ENCODE peak calls at places on chromosome 1, in five cellular contexts. M is A549, Q is HepG2, Y is GM12878, V is H1. Z is an unnamed sample.

GRCh38 chr1:97632075-97632474 is 288.8 kb downstream of the DPYD start:
- DNase-seq in M (peak), Q (no peak), Y (no peak), V (no peak), Z (no peak)

GRCh38 chr1:24586970-24587820 is 31.3 kb downstream of the NCMAP start:
- DNase-seq in M (peak), Q (peak), Y (no peak), V (no peak), Z (peak)

GRCh38 chr1:192959657-192960186 is 99.4 kb downstream of the UCHL5 start:
- DNase-seq in M (no peak), Q (no peak), Y (no peak), V (no peak), Z (no peak)

GRCh38 chr1:204147392-204148097 is 4.3 kb downstream of the ETNK2 start:
- DNase-seq in M (no peak), Q (no peak), Y (no peak), V (no peak), Z (no peak)

GRCh38 chr1:3864884-3865283 is 7.6 kb downstream of the DFFB start:
- DNase-seq in M (no peak), Q (no peak), Y (peak), V (no peak), Z (no peak)

GRCh38 chr1:171769754-171770153 is 11.7 kb upstream of the METTL13 start:
- DNase-seq in M (no peak), Q (no peak), Y (no peak), V (no peak), Z (no peak)

GRCh38 chr1:232853994-232854532 is 48.8 kb downstream of the MAP10 start:
- DNase-seq in M (no peak), Q (no peak), Y (no peak), V (no peak), Z (no peak)

GRCh38 chr1:37159102-37159501 is 124.8 kb upstream of the GRIK3 start:
- DNase-seq in M (no peak), Q (no peak), Y (no peak), V (peak), Z (peak)

GRCh38 chr1:110055493-110056283 is 14.8 kb downstream of the ALX3 start:
- DNase-seq in M (no peak), Q (no peak), Y (no peak), V (no peak), Z (no peak)

GRCh38 chr1:8448906-8449661 is 131.2 kb downstream of the SLC45A1 start:
- DNase-seq in M (no peak), Q (no peak), Y (no peak), V (no peak), Z (no peak)

GRCh38 chr1:226051356-226051755 is 11.2 kb upstream of the H3-3A start:
- DNase-seq in M (no peak), Q (no peak), Y (no peak), V (no peak), Z (no peak)

GRCh38 chr1:154351363-154352068 is 26.2 kb downstream of the ATP8B2 start:
- DNase-seq in M (peak), Q (peak), Y (no peak), V (no peak), Z (no peak)

GRCh38 chr1:156910309-156910782 is 10.1 kb upstream of the LRRC71 start:
- DNase-seq in M (peak), Q (peak), Y (no peak), V (peak), Z (peak)

GRCh38 chr1:183993132-183993531 is 44.4 kb downstream of the COLGALT2 start:
- DNase-seq in M (no peak), Q (peak), Y (no peak), V (no peak), Z (no peak)

GRCh38 chr1:34113887-34114286 is 51.1 kb downstream of the CSMD2 start:
- DNase-seq in M (peak), Q (peak), Y (no peak), V (peak), Z (no peak)
- TF ChIP-seq RFX5 in M (no peak), Q (no peak), Y (no peak), V (no peak), Z (no peak)

DNA sequence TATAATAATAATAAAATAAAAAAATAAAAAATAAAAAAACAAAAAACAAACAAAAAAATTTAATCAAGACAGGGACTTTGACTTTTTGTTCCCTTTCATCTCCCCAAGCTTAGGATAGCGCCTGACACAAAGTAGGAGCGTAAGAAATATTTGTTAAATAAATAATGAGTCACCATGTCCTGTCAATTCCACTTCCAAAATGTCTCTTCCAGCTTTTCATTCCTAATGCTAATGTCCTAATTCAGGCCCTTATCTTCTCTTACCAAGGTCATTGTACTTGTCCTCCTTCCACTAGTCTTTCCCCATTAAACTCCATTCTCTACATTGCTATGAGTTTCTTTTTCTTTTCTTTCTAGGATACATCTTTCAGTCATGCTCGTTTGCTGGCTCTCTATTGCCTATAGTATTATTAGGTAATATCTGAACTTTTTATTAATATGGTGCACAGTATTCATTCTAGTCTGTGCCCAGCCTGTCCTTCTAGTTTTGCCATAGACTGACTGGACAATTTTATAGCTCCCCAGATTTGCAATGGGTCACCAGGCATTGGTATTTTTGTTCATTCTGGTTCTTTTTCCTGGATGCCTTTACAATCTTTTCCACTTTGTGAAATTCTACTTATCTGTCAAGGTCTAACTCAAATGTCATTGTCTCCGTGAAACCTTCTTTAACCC is 11.4 kb downstream of the NEXN start:
- DNase-seq in M (no peak), Q (peak), Y (no peak), V (no peak), Z (no peak)
- TF ChIP-seq HDAC2 in M (no peak), Q (no peak), Y (no peak), V (no peak), Z (no peak)

GRCh38 chr1:40462956-40463590 is 12.8 kb downstream of the ZFP69B start:
- DNase-seq in M (peak), Q (no peak), Y (no peak), V (no peak), Z (no peak)
- TF ChIP-seq RFX5 in M (no peak), Q (no peak), Y (no peak), V (no peak), Z (no peak)

GRCh38 chr1:998051-998821 is 1.7 kb downstream of the HES4 start:
- DNase-seq in M (no peak), Q (no peak), Y (no peak), V (peak), Z (no peak)
- TF ChIP-seq HDAC2 in M (no peak), Q (no peak), Y (no peak), V (no peak), Z (no peak)

GRCh38 chr1:81430236-81430635 is 370.5 kb upstream of the ADGRL2 start:
- DNase-seq in M (no peak), Q (no peak), Y (no peak), V (no peak), Z (no peak)

GRCh38 chr1:81433676-81434075 is 367.1 kb upstream of the ADGRL2 start:
- DNase-seq in M (no peak), Q (no peak), Y (no peak), V (no peak), Z (no peak)

GRCh38 chr1:81430955-81431646 is 369.6 kb upstream of the ADGRL2 start:
- DNase-seq in M (no peak), Q (no peak), Y (peak), V (no peak), Z (no peak)

GRCh38 chr1:81432654-81433109 is 368.1 kb upstream of the ADGRL2 start:
- DNase-seq in M (no peak), Q (no peak), Y (no peak), V (no peak), Z (no peak)

GRCh38 chr1:81432089-81432488 is 368.6 kb upstream of the ADGRL2 start:
- DNase-seq in M (no peak), Q (no peak), Y (no peak), V (no peak), Z (no peak)
- TF ChIP-seq RFX5 in M (no peak), Q (no peak), Y (no peak), V (no peak), Z (no peak)

Z was measured in K562.